ENCODE peak calls at places on chromosomes 11 and 22, in four cellular contexts. X is T-helper 17 cell, F is neural progenitor cell, G is NCI-H1092 treated with DMSO at 0.1 percent for 48 hours. E is an unnamed sample.

GRCh38 chr22:49922484-49922883 is 4.0 kb downstream of the CRELD2 start:
- DNase-seq in X (no peak), F (no peak), G (no peak), E (no peak)

GRCh38 chr11:125084761-125085231 is 21.7 kb downstream of the SLC37A2 start:
- DNase-seq in X (no peak), F (no peak), G (no peak), E (no peak)

GRCh38 chr11:105298174-105298573 is 158.6 kb upstream of the CARD18 start:
- DNase-seq in X (no peak), F (peak; percentile 27), G (no peak), E (no peak)

GRCh38 chr11:18731427-18731826 is 5.4 kb upstream of the IGSF22 start:
- DNase-seq in X (no peak), F (no peak), G (no peak), E (no peak)

GRCh38 chr11:74929431-74930363 is 19.2 kb downstream of the XRRA1 start:
- DNase-seq in X (peak; percentile 18), F (peak; percentile 94), G (peak; percentile 84), E (peak; percentile 95)

GRCh38 chr11:134741453-134742227 is 329.6 kb upstream of the B3GAT1 start:
- DNase-seq in X (no peak), F (no peak), G (no peak), E (no peak)

GRCh38 chr22:45977551-45978274 is 751 bp upstream of the WNT7B start:
- DNase-seq in X (no peak), F (peak; percentile 77), G (no peak), E (peak; percentile 58)

GRCh38 chr11:63767415-63768231 is 952 bp downstream of the ZFTA start:
- DNase-seq in X (peak; percentile 30), F (peak; percentile 96), G (peak; percentile 64), E (peak; percentile 99)

GRCh38 chr11:62909107-62909894 is 11.9 kb downstream of the CHRM1 start:
- DNase-seq in X (no peak), F (peak; percentile 86), G (peak; percentile 69), E (peak; percentile 99)

GRCh38 chr22:47036936-47037485 is 274.6 kb downstream of the TBC1D22A start:
- DNase-seq in X (no peak), F (no peak), G (no peak), E (no peak)

GRCh38 chr11:69325446-69325845 is 31.5 kb downstream of the MYEOV start:
- DNase-seq in X (no peak), F (no peak), G (no peak), E (no peak)

GRCh38 chr11:92423635-92424034 is 199.0 kb downstream of the FAT3 start:
- DNase-seq in X (no peak), F (no peak), G (no peak), E (no peak)

GRCh38 chr22:42769574-42770447 is 49.1 kb upstream of the A4GALT start:
- DNase-seq in X (no peak), F (peak; percentile 1), G (no peak), E (no peak)

GRCh38 chr22:19875531-19876313 is 21.0 kb upstream of the GNB1L start:
- DNase-seq in X (peak; percentile 5), F (peak; percentile 1), G (no peak), E (no peak)

GRCh38 chr11:5618807-5619206 is 6.0 kb upstream of the TRIM34 start:
- DNase-seq in X (no peak), F (no peak), G (no peak), E (no peak)

GRCh38 chr22:28344893-28345292 is 334.7 kb downstream of the TTC28 start:
- DNase-seq in X (no peak), F (no peak), G (no peak), E (no peak)

GRCh38 chr11:68127791-68128681 is 6.8 kb upstream of the CHKA start:
- DNase-seq in X (no peak), F (peak; percentile 91), G (no peak), E (peak; percentile 98)

GRCh38 chr11:86874314-86875056 is 74.1 kb downstream of the PRSS23 start:
- DNase-seq in X (no peak), F (no peak), G (no peak), E (no peak)

GRCh38 chr11:102244681-102245409 is 72.4 kb upstream of the BIRC3 start:
- DNase-seq in X (no peak), F (no peak), G (no peak), E (no peak)

GRCh38 chr11:37695283-37695682 is 1097.2 kb upstream of the RAG2 start:
- DNase-seq in X (no peak), F (no peak), G (no peak), E (no peak)

GRCh38 chr11:10581481-10582019 is 13.1 kb upstream of the LYVE1 start:
- DNase-seq in X (no peak), F (no peak), G (no peak), E (no peak)

GRCh38 chr22:42073568-42074152 is 388 bp upstream of the PHETA2 start:
- DNase-seq in X (no peak), F (no peak), G (no peak), E (no peak)

GRCh38 chr22:20026996-20027601 is 6.2 kb downstream of the TANGO2 start:
- DNase-seq in X (no peak), F (no peak), G (no peak), E (no peak)

E was measured in GM23338.